ENCODE peak calls at places on chromosomes 5 and 9, in ten cellular contexts. One of them, this sample, is unnamed.

GRCh38 chr5:132629230-132629944 is 28.6 kb upstream of the IL13 start:
- DNase-seq in small intestine: no peak
- DNase-seq in adrenal gland: no peak
- DNase-seq in colonic mucosa: no peak
- DNase-seq in PC-3: no peak
- DNase-seq in mucosa of descending colon: no peak
- DNase-seq in cardiac fibroblast: no peak
- DNase-seq in GM12878: no peak
- DNase-seq in fibroblast of mammary gland: no peak
- DNase-seq in AG04450: no peak
- DNase-seq in this sample: no peak

GRCh38 chr9:125176632-125177031 is 13.0 kb downstream of the PPP6C start:
- DNase-seq in small intestine: no peak
- DNase-seq in AG04450: no peak
- DNase-seq in GM12878: no peak
- DNase-seq in mucosa of descending colon: no peak
- DNase-seq in colonic mucosa: no peak
- DNase-seq in PC-3: no peak
- DNase-seq in cardiac fibroblast: no peak
- DNase-seq in fibroblast of mammary gland: peak
- DNase-seq in adrenal gland: no peak
- DNase-seq in this sample: no peak

GRCh38 chr9:3865373-3865772 is 339.6 kb upstream of the RFX3 start:
- DNase-seq in AG04450: no peak
- DNase-seq in fibroblast of mammary gland: peak
- DNase-seq in colonic mucosa: no peak
- DNase-seq in mucosa of descending colon: no peak
- DNase-seq in GM12878: no peak
- DNase-seq in cardiac fibroblast: peak
- DNase-seq in small intestine: no peak
- DNase-seq in adrenal gland: no peak
- DNase-seq in PC-3: peak
- DNase-seq in this sample: no peak

GRCh38 chr9:33202552-33203300 is 35.6 kb upstream of the B4GALT1 start:
- DNase-seq in AG04450: no peak
- DNase-seq in PC-3: no peak
- DNase-seq in GM12878: peak
- DNase-seq in cardiac fibroblast: peak
- DNase-seq in colonic mucosa: no peak
- DNase-seq in adrenal gland: peak
- DNase-seq in mucosa of descending colon: peak
- DNase-seq in fibroblast of mammary gland: peak
- DNase-seq in small intestine: peak
- DNase-seq in this sample: peak

GRCh38 chr5:171388816-171389168 is 1.1 kb downstream of the NPM1 start:
- DNase-seq in adrenal gland: peak
- DNase-seq in PC-3: no peak
- DNase-seq in cardiac fibroblast: no peak
- DNase-seq in fibroblast of mammary gland: no peak
- DNase-seq in GM12878: no peak
- DNase-seq in small intestine: no peak
- DNase-seq in mucosa of descending colon: no peak
- DNase-seq in AG04450: no peak
- DNase-seq in colonic mucosa: no peak
- DNase-seq in this sample: peak

GRCh38 chr5:175902013-175902412 is 30.6 kb downstream of the CPLX2 start:
- DNase-seq in AG04450: no peak
- DNase-seq in adrenal gland: no peak
- DNase-seq in colonic mucosa: no peak
- DNase-seq in PC-3: no peak
- DNase-seq in fibroblast of mammary gland: no peak
- DNase-seq in small intestine: no peak
- DNase-seq in mucosa of descending colon: no peak
- DNase-seq in GM12878: no peak
- DNase-seq in cardiac fibroblast: no peak
- DNase-seq in this sample: no peak

GRCh38 chr5:149024477-149024876 is 38.4 kb downstream of the SH3TC2 start:
- DNase-seq in colonic mucosa: no peak
- DNase-seq in AG04450: no peak
- DNase-seq in PC-3: peak
- DNase-seq in cardiac fibroblast: peak
- DNase-seq in adrenal gland: no peak
- DNase-seq in GM12878: no peak
- DNase-seq in small intestine: no peak
- DNase-seq in mucosa of descending colon: no peak
- DNase-seq in fibroblast of mammary gland: peak
- DNase-seq in this sample: no peak

GRCh38 chr9:3662671-3663070 is 136.9 kb upstream of the RFX3 start:
- DNase-seq in fibroblast of mammary gland: peak
- DNase-seq in colonic mucosa: no peak
- DNase-seq in small intestine: no peak
- DNase-seq in AG04450: peak
- DNase-seq in GM12878: no peak
- DNase-seq in PC-3: no peak
- DNase-seq in cardiac fibroblast: peak
- DNase-seq in adrenal gland: no peak
- DNase-seq in mucosa of descending colon: no peak
- DNase-seq in this sample: no peak

GRCh38 chr5:165309446-165309845 is 1804.0 kb downstream of the MAT2B start:
- DNase-seq in adrenal gland: no peak
- DNase-seq in GM12878: no peak
- DNase-seq in fibroblast of mammary gland: no peak
- DNase-seq in AG04450: no peak
- DNase-seq in small intestine: no peak
- DNase-seq in PC-3: no peak
- DNase-seq in cardiac fibroblast: no peak
- DNase-seq in colonic mucosa: no peak
- DNase-seq in mucosa of descending colon: no peak
- DNase-seq in this sample: no peak

GRCh38 chr5:15496886-15497285 is 3.1 kb upstream of the FBXL7 start:
- DNase-seq in adrenal gland: no peak
- DNase-seq in cardiac fibroblast: no peak
- DNase-seq in colonic mucosa: no peak
- DNase-seq in fibroblast of mammary gland: no peak
- DNase-seq in PC-3: no peak
- DNase-seq in mucosa of descending colon: no peak
- DNase-seq in small intestine: no peak
- DNase-seq in GM12878: no peak
- DNase-seq in AG04450: no peak
- DNase-seq in this sample: no peak

GRCh38 chr5:52693279-52693678 is 94.4 kb upstream of the ITGA1 start:
- DNase-seq in PC-3: peak
- DNase-seq in GM12878: no peak
- DNase-seq in mucosa of descending colon: no peak
- DNase-seq in colonic mucosa: peak
- DNase-seq in AG04450: no peak
- DNase-seq in small intestine: peak
- DNase-seq in cardiac fibroblast: peak
- DNase-seq in adrenal gland: peak
- DNase-seq in fibroblast of mammary gland: peak
- DNase-seq in this sample: peak

GRCh38 chr9:132169672-132170392 is 8.0 kb downstream of the NTNG2 start:
- DNase-seq in mucosa of descending colon: peak
- DNase-seq in small intestine: peak
- DNase-seq in colonic mucosa: peak
- DNase-seq in adrenal gland: peak
- DNase-seq in GM12878: no peak
- DNase-seq in cardiac fibroblast: peak
- DNase-seq in PC-3: peak
- DNase-seq in fibroblast of mammary gland: peak
- DNase-seq in AG04450: peak
- DNase-seq in this sample: peak

GRCh38 chr5:138275379-138275782 is 960 bp upstream of the GFRA3 start:
- DNase-seq in colonic mucosa: no peak
- DNase-seq in AG04450: no peak
- DNase-seq in fibroblast of mammary gland: no peak
- DNase-seq in GM12878: no peak
- DNase-seq in small intestine: peak
- DNase-seq in adrenal gland: no peak
- DNase-seq in mucosa of descending colon: no peak
- DNase-seq in PC-3: no peak
- DNase-seq in cardiac fibroblast: no peak
- DNase-seq in this sample: no peak

GRCh38 chr5:138272681-138273080 is 1.7 kb downstream of the GFRA3 start:
- DNase-seq in small intestine: no peak
- DNase-seq in adrenal gland: no peak
- DNase-seq in fibroblast of mammary gland: no peak
- DNase-seq in cardiac fibroblast: no peak
- DNase-seq in AG04450: no peak
- DNase-seq in GM12878: no peak
- DNase-seq in PC-3: no peak
- DNase-seq in mucosa of descending colon: no peak
- DNase-seq in colonic mucosa: no peak
- DNase-seq in this sample: no peak

GRCh38 chr5:138274189-138274853 is at the start of gene GFRA3:
- DNase-seq in cardiac fibroblast: no peak
- DNase-seq in PC-3: no peak
- DNase-seq in fibroblast of mammary gland: no peak
- DNase-seq in colonic mucosa: no peak
- DNase-seq in GM12878: no peak
- DNase-seq in AG04450: no peak
- DNase-seq in adrenal gland: no peak
- DNase-seq in mucosa of descending colon: no peak
- DNase-seq in small intestine: no peak
- DNase-seq in this sample: no peak

GRCh38 chr5:138275895-138276294 is 1.5 kb upstream of the GFRA3 start:
- DNase-seq in mucosa of descending colon: no peak
- DNase-seq in AG04450: no peak
- DNase-seq in fibroblast of mammary gland: no peak
- DNase-seq in small intestine: no peak
- DNase-seq in PC-3: no peak
- DNase-seq in colonic mucosa: no peak
- DNase-seq in adrenal gland: no peak
- DNase-seq in cardiac fibroblast: no peak
- DNase-seq in GM12878: no peak
- DNase-seq in this sample: no peak

GRCh38 chr5:138273834-138274188 is 610 bp downstream of the GFRA3 start:
- DNase-seq in adrenal gland: no peak
- DNase-seq in mucosa of descending colon: no peak
- DNase-seq in small intestine: no peak
- DNase-seq in PC-3: no peak
- DNase-seq in colonic mucosa: no peak
- DNase-seq in GM12878: no peak
- DNase-seq in AG04450: no peak
- DNase-seq in fibroblast of mammary gland: no peak
- DNase-seq in cardiac fibroblast: no peak
- DNase-seq in this sample: no peak
- H3K4me3 ChIP-seq in adrenal gland: no peak
- H3K4me3 ChIP-seq in mucosa of descending colon: no peak
- H3K4me3 ChIP-seq in small intestine: no peak
- H3K4me3 ChIP-seq in PC-3: no peak
- H3K4me3 ChIP-seq in colonic mucosa: peak
- H3K4me3 ChIP-seq in GM12878: no peak
- H3K4me3 ChIP-seq in AG04450: peak
- H3K4me3 ChIP-seq in fibroblast of mammary gland: no peak
- H3K4me3 ChIP-seq in cardiac fibroblast: no peak
- H3K4me3 ChIP-seq in this sample: peak

GRCh38 chr9:93183106-93183662 is 755 bp upstream of the WNK2 start:
- DNase-seq in small intestine: no peak
- DNase-seq in mucosa of descending colon: no peak
- DNase-seq in PC-3: no peak
- DNase-seq in fibroblast of mammary gland: no peak
- DNase-seq in adrenal gland: no peak
- DNase-seq in colonic mucosa: no peak
- DNase-seq in cardiac fibroblast: no peak
- DNase-seq in AG04450: no peak
- DNase-seq in GM12878: no peak
- DNase-seq in this sample: no peak
- H3K4me3 ChIP-seq in small intestine: no peak
- H3K4me3 ChIP-seq in mucosa of descending colon: no peak
- H3K4me3 ChIP-seq in PC-3: peak
- H3K4me3 ChIP-seq in fibroblast of mammary gland: no peak
- H3K4me3 ChIP-seq in adrenal gland: no peak
- H3K4me3 ChIP-seq in colonic mucosa: peak
- H3K4me3 ChIP-seq in cardiac fibroblast: no peak
- H3K4me3 ChIP-seq in AG04450: no peak
- H3K4me3 ChIP-seq in GM12878: no peak
- H3K4me3 ChIP-seq in this sample: peak

DNA sequence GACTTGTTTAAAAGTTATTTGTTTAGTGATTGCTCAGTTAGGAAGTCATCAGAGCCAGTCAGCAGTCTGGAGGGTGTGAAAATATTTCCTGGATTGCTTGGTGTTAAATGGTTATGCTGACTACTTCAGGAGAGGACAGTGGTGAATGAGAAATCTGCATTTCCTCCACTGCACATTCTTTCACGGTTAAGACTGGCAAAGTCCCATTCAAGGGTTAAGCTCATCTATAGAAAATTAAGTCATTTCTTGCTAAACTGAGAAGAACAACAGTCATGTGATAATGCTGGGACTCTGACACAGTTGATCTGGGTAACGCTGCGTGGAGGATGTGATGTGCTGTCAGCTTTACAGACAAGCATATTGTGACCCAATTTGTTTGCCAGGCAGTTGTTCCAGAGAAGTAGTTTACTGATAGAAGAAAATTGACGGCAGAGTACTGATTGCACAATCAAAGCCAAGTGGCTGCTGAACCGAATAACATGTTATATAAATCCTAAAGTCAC is 80.4 kb downstream of the GRAMD2B start:
- DNase-seq in mucosa of descending colon: no peak
- DNase-seq in AG04450: no peak
- DNase-seq in colonic mucosa: no peak
- DNase-seq in cardiac fibroblast: peak
- DNase-seq in fibroblast of mammary gland: peak
- DNase-seq in small intestine: peak
- DNase-seq in adrenal gland: peak
- DNase-seq in GM12878: no peak
- DNase-seq in PC-3: no peak
- DNase-seq in this sample: no peak
- H3K4me3 ChIP-seq in mucosa of descending colon: no peak
- H3K4me3 ChIP-seq in AG04450: no peak
- H3K4me3 ChIP-seq in colonic mucosa: no peak
- H3K4me3 ChIP-seq in cardiac fibroblast: no peak
- H3K4me3 ChIP-seq in fibroblast of mammary gland: no peak
- H3K4me3 ChIP-seq in small intestine: no peak
- H3K4me3 ChIP-seq in adrenal gland: no peak
- H3K4me3 ChIP-seq in GM12878: no peak
- H3K4me3 ChIP-seq in PC-3: no peak
- H3K4me3 ChIP-seq in this sample: no peak

GRCh38 chr5:34587355-34588241 is 68.5 kb upstream of the RAI14 start:
- DNase-seq in AG04450: no peak
- DNase-seq in colonic mucosa: no peak
- DNase-seq in GM12878: peak
- DNase-seq in PC-3: peak
- DNase-seq in mucosa of descending colon: no peak
- DNase-seq in adrenal gland: no peak
- DNase-seq in small intestine: no peak
- DNase-seq in fibroblast of mammary gland: peak
- DNase-seq in cardiac fibroblast: peak
- DNase-seq in this sample: no peak
- H3K4me3 ChIP-seq in AG04450: no peak
- H3K4me3 ChIP-seq in colonic mucosa: no peak
- H3K4me3 ChIP-seq in GM12878: peak
- H3K4me3 ChIP-seq in PC-3: peak
- H3K4me3 ChIP-seq in mucosa of descending colon: no peak
- H3K4me3 ChIP-seq in adrenal gland: no peak
- H3K4me3 ChIP-seq in small intestine: no peak
- H3K4me3 ChIP-seq in fibroblast of mammary gland: no peak
- H3K4me3 ChIP-seq in cardiac fibroblast: no peak
- H3K4me3 ChIP-seq in this sample: no peak